ENCODE peak calls at places on chromosomes 4 and X, in ten cellular contexts. W, Q, M, U, Z, V, P, Y, N and J are unnamed samples.

GRCh38 chr4:122930877-122931276 is 8.5 kb upstream of the NUDT6 start:
- DNase-seq in W (no peak), Q (peak; percentile 57), M (peak; percentile 56), U (no peak), Z (peak; percentile 77), V (no peak), P (no peak), Y (no peak), N (no peak), J (peak; percentile 37)

GRCh38 chrX:98405376-98405775 is 1521.7 kb downstream of the RPA4 start:
- DNase-seq in W (no peak), Q (no peak), M (no peak), U (no peak), Z (no peak), V (no peak), P (peak; percentile 16), Y (no peak), N (no peak), J (peak; percentile 1)

GRCh38 chrX:40736170-40736505 is 796 bp upstream of the MED14 start:
- DNase-seq in W (no peak), Q (no peak), M (no peak), U (no peak), Z (no peak), V (no peak), P (no peak), Y (no peak), N (no peak), J (no peak)

GRCh38 chrX:74389016-74389415 is 32.3 kb upstream of the SLC16A2 start:
- DNase-seq in W (no peak), Q (peak; percentile 43), M (no peak), U (no peak), Z (no peak), V (no peak), P (peak; percentile 38), Y (no peak), N (no peak), J (no peak)

GRCh38 chr4:58760737-58761136 is 1650.6 kb upstream of the IGFBP7 start:
- DNase-seq in W (no peak), Q (no peak), M (no peak), U (no peak), Z (no peak), V (no peak), P (no peak), Y (no peak), N (no peak), J (no peak)

GRCh38 chr4:47490550-47490949 is 5.5 kb downstream of the ATP10D start:
- DNase-seq in W (no peak), Q (peak; percentile 64), M (peak; percentile 63), U (no peak), Z (no peak), V (no peak), P (peak; percentile 36), Y (no peak), N (peak; percentile 36), J (peak; percentile 63)

GRCh38 chrX:72475952-72476668 is 96.5 kb downstream of the HDAC8 start:
- DNase-seq in W (no peak), Q (peak; percentile 51), M (no peak), U (no peak), Z (no peak), V (no peak), P (no peak), Y (no peak), N (no peak), J (no peak)

GRCh38 chrX:98607739-98608138 is 1724.0 kb downstream of the RPA4 start:
- DNase-seq in W (no peak), Q (no peak), M (no peak), U (no peak), Z (no peak), V (no peak), P (no peak), Y (no peak), N (no peak), J (no peak)

GRCh38 chrX:153387345-153387744 is 13.8 kb downstream of the PNMA6E start:
- DNase-seq in W (no peak), Q (no peak), M (no peak), U (no peak), Z (no peak), V (no peak), P (no peak), Y (no peak), N (no peak), J (no peak)

GRCh38 chrX:72142094-72142843 is 10.6 kb upstream of the RTL5 start:
- DNase-seq in W (no peak), Q (no peak), M (no peak), U (peak; percentile 91), Z (no peak), V (no peak), P (no peak), Y (no peak), N (no peak), J (no peak)

GRCh38 chrX:102155806-102156179 is at the start of gene BEX5:
- DNase-seq in W (peak; percentile 37), Q (peak; percentile 54), M (no peak), U (peak; percentile 49), Z (peak; percentile 19), V (no peak), P (peak; percentile 1), Y (no peak), N (no peak), J (peak; percentile 0)

GRCh38 chr4:132513491-132513890 is 635.6 kb upstream of the PCDH10 start:
- DNase-seq in W (no peak), Q (no peak), M (no peak), U (no peak), Z (no peak), V (no peak), P (no peak), Y (no peak), N (no peak), J (no peak)

GRCh38 chr4:2733001-2733843 is 22.9 kb downstream of the TNIP2 start:
- DNase-seq in W (no peak), Q (no peak), M (no peak), U (no peak), Z (no peak), V (no peak), P (no peak), Y (no peak), N (no peak), J (no peak)

GRCh38 chr4:118915468-118915867 is 26.8 kb downstream of the SYNPO2 start:
- DNase-seq in W (no peak), Q (no peak), M (no peak), U (no peak), Z (no peak), V (no peak), P (no peak), Y (no peak), N (no peak), J (no peak)

GRCh38 chrX:101619336-101619735 is 1.5 kb upstream of the ARMCX6 start:
- DNase-seq in W (no peak), Q (no peak), M (no peak), U (peak; percentile 10), Z (peak; percentile 20), V (no peak), P (peak; percentile 4), Y (no peak), N (no peak), J (peak; percentile 85)

GRCh38 chrX:42678133-42678532 is 99.8 kb downstream of the PPP1R2C start:
- DNase-seq in W (no peak), Q (peak; percentile 12), M (peak; percentile 62), U (no peak), Z (peak; percentile 1), V (no peak), P (peak; percentile 1), Y (no peak), N (no peak), J (no peak)

GRCh38 chr4:92090887-92091286 is 212.9 kb upstream of the GRID2 start:
- DNase-seq in W (no peak), Q (no peak), M (no peak), U (no peak), Z (no peak), V (no peak), P (no peak), Y (no peak), N (no peak), J (no peak)

GRCh38 chrX:143002206-143002605 is 23.5 kb upstream of the SPANXN4 start:
- DNase-seq in W (no peak), Q (no peak), M (no peak), U (no peak), Z (no peak), V (no peak), P (no peak), Y (no peak), N (no peak), J (no peak)

GRCh38 chrX:64975491-64975890 is 759 bp downstream of the ZC4H2 start:
- DNase-seq in W (no peak), Q (peak; percentile 62), M (peak; percentile 15), U (no peak), Z (peak; percentile 58), V (peak; percentile 0), P (peak; percentile 20), Y (no peak), N (no peak), J (no peak)